ENCODE peak calls at places on chromosomes 13 and 19, in six cellular contexts. R, L, A, F, X and P are unnamed samples.
A peak's percentile ranks its signal among the peaks of the same experiment; 100 is the strongest.

GRCh38 chr19:33251076-33251475 is 25.4 kb upstream of the SLC7A10 start:
- DNase-seq in R (no peak), X (no peak), A (no peak), F (no peak), L (no peak), P (no peak)

GRCh38 chr13:49218493-49219051 is 1.6 kb upstream of the MLNR start:
- DNase-seq in R (no peak), X (no peak), F (no peak), A (no peak), L (no peak), P (no peak)

GRCh38 chr19:56403764-56404704 is at the start of gene ZNF583:
- DNase-seq in X (peak; percentile 90), A (peak; percentile 83), F (peak; percentile 97), R (peak; percentile 85), L (peak; percentile 100), P (peak; percentile 89)

GRCh38 chr19:5205388-5205787 is 135.2 kb downstream of the PTPRS start:
- DNase-seq in X (peak; percentile 10), F (no peak), A (no peak), R (no peak), L (no peak), P (no peak)

GRCh38 chr19:41695745-41696144 is 7.7 kb upstream of the CEACAM7 start:
- DNase-seq in A (no peak), F (no peak), R (no peak), L (no peak), X (no peak), P (no peak)

GRCh38 chr13:79560954-79561353 is 80.0 kb downstream of the NDFIP2 start:
- DNase-seq in X (no peak), R (no peak), L (no peak), F (no peak), A (no peak), P (no peak)

GRCh38 chr19:17325881-17326594 is 8.6 kb downstream of the ANO8 start:
- DNase-seq in X (no peak), L (peak; percentile 74), R (no peak), F (no peak), A (no peak), P (no peak)

GRCh38 chr19:15871570-15871969 is 26.3 kb downstream of the CYP4F2 start:
- DNase-seq in X (no peak), R (no peak), L (no peak), A (no peak), F (no peak), P (no peak)

GRCh38 chr13:71240906-71241305 is 626.1 kb downstream of the DACH1 start:
- DNase-seq in X (no peak), F (no peak), R (no peak), A (no peak), L (no peak), P (no peak)

GRCh38 chr19:55552620-55553019 is 7.3 kb upstream of the SBK3 start:
- DNase-seq in L (peak; percentile 50), A (no peak), R (no peak), F (no peak), X (no peak), P (no peak)

GRCh38 chr19:52735734-52736133 is 890 bp upstream of the ZNF611 start:
- DNase-seq in R (no peak), X (peak; percentile 2), L (no peak), A (no peak), F (peak; percentile 69), P (no peak)

GRCh38 chr13:45621950-45622349 is 6.4 kb upstream of the ERICH6B start:
- DNase-seq in R (no peak), L (no peak), X (no peak), A (no peak), F (no peak), P (no peak)

GRCh38 chr13:114264886-114265611 is 16.4 kb upstream of the UPF3A start:
- DNase-seq in F (no peak), R (no peak), L (peak; percentile 29), A (no peak), X (no peak), P (no peak)

GRCh38 chr13:23436680-23437079 is 3.2 kb upstream of the SACS start:
- DNase-seq in L (no peak), R (no peak), A (no peak), X (no peak), F (no peak), P (no peak)

GRCh38 chr13:76223999-76224398 is 587.9 kb downstream of the LMO7 start:
- DNase-seq in X (no peak), R (no peak), A (no peak), F (no peak), L (no peak), P (no peak)

GRCh38 chr19:1634242-1634937 is 18.0 kb downstream of the TCF3 start:
- DNase-seq in R (no peak), F (no peak), L (no peak), X (no peak), A (no peak), P (no peak)

GRCh38 chr19:1651061-1651547 is 1.3 kb downstream of the TCF3 start:
- DNase-seq in F (no peak), R (peak; percentile 27), X (peak; percentile 60), A (no peak), L (peak; percentile 51), P (peak; percentile 54)

GRCh38 chr13:92379371-92379770 is 847.2 kb upstream of the GPC6 start:
- DNase-seq in X (no peak), R (no peak), F (no peak), A (no peak), L (no peak), P (no peak)

GRCh38 chr13:79684426-79684825 is 203.5 kb downstream of the NDFIP2 start:
- DNase-seq in F (no peak), X (no peak), R (no peak), L (no peak), A (no peak), P (no peak)

GRCh38 chr13:23322353-23323336 is 110.9 kb downstream of the SACS start:
- DNase-seq in X (no peak), F (no peak), R (no peak), L (no peak), A (no peak), P (no peak)

GRCh38 chr13:57629821-57630235 is 1.7 kb upstream of the PCDH17 start:
- DNase-seq in X (peak; percentile 21), A (peak; percentile 23), L (peak; percentile 74), F (peak; percentile 92), R (no peak), P (no peak)

GRCh38 chr13:40193290-40194203 is 472.9 kb downstream of the FOXO1 start:
- DNase-seq in X (no peak), R (no peak), F (no peak), L (no peak), A (no peak), P (no peak)

GRCh38 chr19:4373601-4374441 is 26.5 kb downstream of the SH3GL1 start:
- DNase-seq in L (no peak), X (no peak), R (no peak), A (no peak), F (no peak), P (no peak)

GRCh38 chr13:103403814-103404213 is 337.6 kb upstream of the SLC10A2 start:
- DNase-seq in R (no peak), F (no peak), L (no peak), A (no peak), X (no peak), P (no peak)

GRCh38 chr13:23617551-23618014 is 47.4 kb downstream of the TNFRSF19 start:
- DNase-seq in F (no peak), X (no peak), L (no peak), R (no peak), A (no peak), P (no peak)

GRCh38 chr13:113343692-113343968 is 20.3 kb downstream of the GRTP1 start:
- DNase-seq in L (no peak), X (no peak), R (no peak), A (no peak), F (no peak), P (no peak)

GRCh38 chr19:18249834-18250233 is 23.6 kb upstream of the PDE4C start:
- DNase-seq in L (no peak), F (no peak), A (no peak), R (no peak), X (no peak), P (no peak)

GRCh38 chr13:25923217-25924085 is 128.4 kb downstream of the SHISA2 start:
- DNase-seq in F (no peak), X (no peak), L (no peak), R (no peak), A (no peak), P (no peak)

GRCh38 chr13:102863590-102863989 is 17.8 kb downstream of the ERCC5 start:
- DNase-seq in R (no peak), A (no peak), L (no peak), X (no peak), F (no peak), P (no peak)

GRCh38 chr19:39351537-39352037 is 9.4 kb downstream of the SAMD4B start:
- DNase-seq in R (no peak), X (no peak), A (no peak), L (peak; percentile 64), F (no peak), P (no peak)